ENCODE peak calls at places on chromosome 12, in six cellular contexts. One of them, this sample, is unnamed. For H3K4me1, the result is how much of the 10 kb centered on the place peaks cover.

GRCh38 chr12:57889541-57889989 is 43.0 kb upstream of the CTDSP2 start:
- DNase-seq in adrenal gland: no peak
- DNase-seq in neuronal stem cell: no peak
- DNase-seq in heart left ventricle: peak
- DNase-seq in ascending aorta: peak
- DNase-seq in psoas muscle: peak
- DNase-seq in this sample: peak

GRCh38 chr12:113222730-113223531 is 1.7 kb downstream of the TPCN1 start:
- DNase-seq in heart left ventricle: peak
- DNase-seq in psoas muscle: peak
- DNase-seq in ascending aorta: no peak
- DNase-seq in adrenal gland: peak
- DNase-seq in neuronal stem cell: no peak
- DNase-seq in this sample: peak

GRCh38 chr12:8709124-8709830 is 11.5 kb downstream of the RIMKLB start:
- DNase-seq in neuronal stem cell: no peak
- DNase-seq in ascending aorta: no peak
- DNase-seq in heart left ventricle: no peak
- DNase-seq in psoas muscle: peak
- DNase-seq in adrenal gland: peak
- DNase-seq in this sample: no peak

GRCh38 chr12:125467363-125467762 is 402.1 kb downstream of the AACS start:
- DNase-seq in psoas muscle: no peak
- DNase-seq in heart left ventricle: no peak
- DNase-seq in ascending aorta: no peak
- DNase-seq in neuronal stem cell: no peak
- DNase-seq in adrenal gland: no peak
- DNase-seq in this sample: no peak

GRCh38 chr12:20017772-20018171 is 350.6 kb upstream of the PDE3A start:
- DNase-seq in psoas muscle: no peak
- DNase-seq in heart left ventricle: no peak
- DNase-seq in adrenal gland: no peak
- DNase-seq in ascending aorta: no peak
- DNase-seq in neuronal stem cell: no peak
- DNase-seq in this sample: no peak

GRCh38 chr12:87953257-87953860 is 75.8 kb downstream of the C12orf50 start:
- DNase-seq in ascending aorta: no peak
- DNase-seq in neuronal stem cell: peak
- DNase-seq in heart left ventricle: no peak
- DNase-seq in adrenal gland: no peak
- DNase-seq in psoas muscle: no peak
- DNase-seq in this sample: peak

GRCh38 chr12:102816816-102817434 is 100.1 kb downstream of the PAH start:
- DNase-seq in ascending aorta: no peak
- DNase-seq in heart left ventricle: no peak
- DNase-seq in psoas muscle: no peak
- DNase-seq in adrenal gland: no peak
- DNase-seq in neuronal stem cell: no peak
- DNase-seq in this sample: no peak

GRCh38 chr12:50257226-50258166 is 25.8 kb downstream of the LIMA1 start:
- DNase-seq in neuronal stem cell: no peak
- DNase-seq in adrenal gland: no peak
- DNase-seq in heart left ventricle: no peak
- DNase-seq in psoas muscle: no peak
- DNase-seq in ascending aorta: no peak
- DNase-seq in this sample: peak

GRCh38 chr12:12349711-12350665 is at the start of gene MANSC1:
- DNase-seq in neuronal stem cell: peak
- DNase-seq in adrenal gland: peak
- DNase-seq in psoas muscle: peak
- DNase-seq in ascending aorta: no peak
- DNase-seq in heart left ventricle: peak
- DNase-seq in this sample: peak

GRCh38 chr12:94074970-94075695 is 73.2 kb upstream of the PLXNC1 start:
- DNase-seq in heart left ventricle: peak
- DNase-seq in psoas muscle: peak
- DNase-seq in neuronal stem cell: peak
- DNase-seq in adrenal gland: peak
- DNase-seq in ascending aorta: no peak
- DNase-seq in this sample: peak

GRCh38 chr12:69513297-69513696 is 43.1 kb downstream of the FRS2 start:
- DNase-seq in ascending aorta: no peak
- DNase-seq in psoas muscle: no peak
- DNase-seq in neuronal stem cell: no peak
- DNase-seq in heart left ventricle: no peak
- DNase-seq in adrenal gland: no peak
- DNase-seq in this sample: no peak

GRCh38 chr12:29794869-29795268 is 11.1 kb upstream of the TMTC1 start:
- DNase-seq in heart left ventricle: no peak
- DNase-seq in adrenal gland: no peak
- DNase-seq in psoas muscle: no peak
- DNase-seq in ascending aorta: no peak
- DNase-seq in neuronal stem cell: no peak
- DNase-seq in this sample: no peak

GRCh38 chr12:128458301-128458974 is 191.5 kb downstream of the TMEM132C start:
- DNase-seq in heart left ventricle: no peak
- DNase-seq in ascending aorta: no peak
- DNase-seq in neuronal stem cell: no peak
- DNase-seq in psoas muscle: no peak
- DNase-seq in adrenal gland: no peak
- DNase-seq in this sample: no peak

GRCh38 chr12:89179983-89180382 is 172.3 kb downstream of the DUSP6 start:
- DNase-seq in adrenal gland: peak
- DNase-seq in ascending aorta: no peak
- DNase-seq in neuronal stem cell: no peak
- DNase-seq in heart left ventricle: peak
- DNase-seq in psoas muscle: no peak
- DNase-seq in this sample: peak

GRCh38 chr12:12272869-12273268 is 6.0 kb upstream of the LRP6 start:
- DNase-seq in heart left ventricle: no peak
- DNase-seq in ascending aorta: no peak
- DNase-seq in psoas muscle: no peak
- DNase-seq in neuronal stem cell: no peak
- DNase-seq in adrenal gland: no peak
- DNase-seq in this sample: no peak

GRCh38 chr12:132445884-132446471 is 44.0 kb upstream of the FBRSL1 start:
- DNase-seq in neuronal stem cell: peak
- DNase-seq in ascending aorta: peak
- DNase-seq in adrenal gland: peak
- DNase-seq in heart left ventricle: peak
- DNase-seq in psoas muscle: no peak
- DNase-seq in this sample: no peak

GRCh38 chr12:96416033-96416790 is 16.0 kb upstream of the CDK17 start:
- DNase-seq in adrenal gland: no peak
- DNase-seq in psoas muscle: no peak
- DNase-seq in ascending aorta: no peak
- DNase-seq in neuronal stem cell: no peak
- DNase-seq in heart left ventricle: no peak
- DNase-seq in this sample: no peak

GRCh38 chr12:1325666-1326065 is 268.7 kb downstream of the FBXL14 start:
- DNase-seq in adrenal gland: no peak
- DNase-seq in ascending aorta: no peak
- DNase-seq in heart left ventricle: no peak
- DNase-seq in psoas muscle: no peak
- DNase-seq in neuronal stem cell: no peak
- DNase-seq in this sample: no peak

GRCh38 chr12:42213954-42214426 is 24.1 kb downstream of the YAF2 start:
- DNase-seq in adrenal gland: peak
- DNase-seq in ascending aorta: no peak
- DNase-seq in heart left ventricle: peak
- DNase-seq in psoas muscle: peak
- DNase-seq in neuronal stem cell: no peak
- DNase-seq in this sample: no peak

GRCh38 chr12:108414021-108414420 is 74.9 kb upstream of the CMKLR1 start:
- DNase-seq in psoas muscle: no peak
- DNase-seq in heart left ventricle: no peak
- DNase-seq in adrenal gland: no peak
- DNase-seq in ascending aorta: no peak
- DNase-seq in neuronal stem cell: no peak
- DNase-seq in this sample: no peak

GRCh38 chr12:26524862-26525465 is 308.0 kb downstream of the ITPR2 start:
- DNase-seq in ascending aorta: no peak
- DNase-seq in heart left ventricle: no peak
- DNase-seq in neuronal stem cell: no peak
- DNase-seq in psoas muscle: no peak
- DNase-seq in adrenal gland: peak
- DNase-seq in this sample: no peak

GRCh38 chr12:31778687-31779086 is 49.9 kb upstream of the AMN1 start:
- DNase-seq in ascending aorta: no peak
- DNase-seq in adrenal gland: no peak
- DNase-seq in neuronal stem cell: no peak
- DNase-seq in psoas muscle: no peak
- DNase-seq in heart left ventricle: no peak
- DNase-seq in this sample: no peak

GRCh38 chr12:31772186-31772585 is 43.4 kb upstream of the AMN1 start:
- DNase-seq in psoas muscle: no peak
- DNase-seq in adrenal gland: no peak
- DNase-seq in ascending aorta: no peak
- DNase-seq in neuronal stem cell: no peak
- DNase-seq in heart left ventricle: no peak
- DNase-seq in this sample: no peak

GRCh38 chr12:31772685-31773222 is 43.9 kb upstream of the AMN1 start:
- DNase-seq in heart left ventricle: no peak
- DNase-seq in adrenal gland: no peak
- DNase-seq in ascending aorta: no peak
- DNase-seq in psoas muscle: no peak
- DNase-seq in neuronal stem cell: no peak
- DNase-seq in this sample: no peak

GRCh38 chr12:31773223-31773750 is 44.5 kb upstream of the AMN1 start:
- DNase-seq in adrenal gland: no peak
- DNase-seq in ascending aorta: no peak
- DNase-seq in psoas muscle: no peak
- DNase-seq in neuronal stem cell: no peak
- DNase-seq in heart left ventricle: no peak
- DNase-seq in this sample: no peak

DNA sequence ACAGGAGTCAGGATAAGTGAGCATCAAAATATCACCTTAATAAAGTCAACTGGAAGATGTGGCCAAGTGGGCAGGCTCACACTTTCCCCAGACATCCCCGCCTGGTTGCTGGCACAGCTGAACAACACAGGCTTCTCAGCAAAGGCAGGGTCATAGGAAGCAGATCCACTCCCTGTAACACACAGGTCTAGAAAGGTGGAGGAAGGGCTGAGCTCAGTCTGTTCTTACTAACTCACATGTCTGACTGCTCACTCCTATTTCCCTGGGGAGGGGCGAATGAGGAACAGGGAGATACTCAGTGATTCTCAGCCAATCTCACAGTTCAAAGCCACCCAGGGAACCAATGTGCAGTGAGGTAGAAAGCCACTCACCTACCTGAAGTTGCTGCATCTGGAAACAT is 45.0 kb upstream of the AMN1 start:
- DNase-seq in psoas muscle: no peak
- DNase-seq in neuronal stem cell: no peak
- DNase-seq in heart left ventricle: no peak
- DNase-seq in ascending aorta: no peak
- DNase-seq in adrenal gland: no peak
- DNase-seq in this sample: no peak
- H3K4me1 ChIP-seq in psoas muscle: under half
- H3K4me1 ChIP-seq in neuronal stem cell: under half
- H3K4me1 ChIP-seq in heart left ventricle: under half
- H3K4me1 ChIP-seq in ascending aorta: under half
- H3K4me1 ChIP-seq in adrenal gland: under half
- H3K4me1 ChIP-seq in this sample: under half

GRCh38 chr12:3365416-3366385 is 125.3 kb upstream of the PRMT8 start:
- DNase-seq in neuronal stem cell: peak
- DNase-seq in heart left ventricle: peak
- DNase-seq in adrenal gland: no peak
- DNase-seq in ascending aorta: no peak
- DNase-seq in psoas muscle: no peak
- DNase-seq in this sample: no peak

GRCh38 chr12:3364661-3365264 is 126.2 kb upstream of the PRMT8 start:
- DNase-seq in heart left ventricle: no peak
- DNase-seq in psoas muscle: no peak
- DNase-seq in adrenal gland: no peak
- DNase-seq in neuronal stem cell: no peak
- DNase-seq in ascending aorta: no peak
- DNase-seq in this sample: no peak

GRCh38 chr12:3367750-3368444 is 123.1 kb upstream of the PRMT8 start:
- DNase-seq in adrenal gland: no peak
- DNase-seq in heart left ventricle: no peak
- DNase-seq in psoas muscle: no peak
- DNase-seq in neuronal stem cell: no peak
- DNase-seq in ascending aorta: no peak
- DNase-seq in this sample: no peak

GRCh38 chr12:3364226-3364625 is 126.8 kb upstream of the PRMT8 start:
- DNase-seq in psoas muscle: no peak
- DNase-seq in ascending aorta: no peak
- DNase-seq in adrenal gland: no peak
- DNase-seq in heart left ventricle: no peak
- DNase-seq in neuronal stem cell: no peak
- DNase-seq in this sample: no peak

GRCh38 chr12:3366451-3367155 is 124.4 kb upstream of the PRMT8 start:
- DNase-seq in neuronal stem cell: no peak
- DNase-seq in heart left ventricle: no peak
- DNase-seq in adrenal gland: no peak
- DNase-seq in psoas muscle: no peak
- DNase-seq in ascending aorta: no peak
- DNase-seq in this sample: no peak
- H3K27ac ChIP-seq in neuronal stem cell: no peak
- H3K27ac ChIP-seq in heart left ventricle: no peak
- H3K27ac ChIP-seq in adrenal gland: no peak
- H3K27ac ChIP-seq in psoas muscle: no peak
- H3K27ac ChIP-seq in ascending aorta: no peak
- H3K27ac ChIP-seq in this sample: no peak

GRCh38 chr12:109998904-109999648 is at the start of gene ANKRD13A:
- DNase-seq in heart left ventricle: peak
- DNase-seq in psoas muscle: peak
- DNase-seq in neuronal stem cell: peak
- DNase-seq in ascending aorta: peak
- DNase-seq in adrenal gland: peak
- DNase-seq in this sample: peak

GRCh38 chr12:109999983-110000505 is 814 bp downstream of the ANKRD13A start:
- DNase-seq in neuronal stem cell: peak
- DNase-seq in ascending aorta: no peak
- DNase-seq in adrenal gland: peak
- DNase-seq in psoas muscle: no peak
- DNase-seq in heart left ventricle: no peak
- DNase-seq in this sample: no peak

GRCh38 chr12:109998241-109998903 is 858 bp upstream of the ANKRD13A start:
- DNase-seq in ascending aorta: no peak
- DNase-seq in neuronal stem cell: no peak
- DNase-seq in psoas muscle: no peak
- DNase-seq in adrenal gland: no peak
- DNase-seq in heart left ventricle: no peak
- DNase-seq in this sample: no peak

GRCh38 chr12:110001596-110001995 is 2.4 kb downstream of the ANKRD13A start:
- DNase-seq in adrenal gland: no peak
- DNase-seq in psoas muscle: no peak
- DNase-seq in neuronal stem cell: no peak
- DNase-seq in heart left ventricle: no peak
- DNase-seq in ascending aorta: no peak
- DNase-seq in this sample: no peak

GRCh38 chr12:109999649-109999971 is 380 bp downstream of the ANKRD13A start:
- DNase-seq in psoas muscle: no peak
- DNase-seq in neuronal stem cell: no peak
- DNase-seq in ascending aorta: no peak
- DNase-seq in adrenal gland: peak
- DNase-seq in heart left ventricle: no peak
- DNase-seq in this sample: no peak
- H3K4me1 ChIP-seq in psoas muscle: under half
- H3K4me1 ChIP-seq in neuronal stem cell: under half
- H3K4me1 ChIP-seq in ascending aorta: under half
- H3K4me1 ChIP-seq in adrenal gland: under half
- H3K4me1 ChIP-seq in heart left ventricle: under half
- H3K4me1 ChIP-seq in this sample: under half

GRCh38 chr12:104670439-104671406 is 214.0 kb downstream of the CHST11 start:
- DNase-seq in adrenal gland: no peak
- DNase-seq in ascending aorta: no peak
- DNase-seq in psoas muscle: no peak
- DNase-seq in neuronal stem cell: no peak
- DNase-seq in heart left ventricle: no peak
- DNase-seq in this sample: no peak
- H3K27ac ChIP-seq in adrenal gland: no peak
- H3K27ac ChIP-seq in ascending aorta: peak
- H3K27ac ChIP-seq in psoas muscle: no peak
- H3K27ac ChIP-seq in neuronal stem cell: no peak
- H3K27ac ChIP-seq in heart left ventricle: peak
- H3K27ac ChIP-seq in this sample: peak